ENCODE peak calls at places on chromosomes 1 and 21, in nine cellular contexts. D, R, N, T, B, Z, E, U and O are unnamed samples.

GRCh38 chr1:11806307-11806936 is 431 bp downstream of the CLCN6 start:
- DNase-seq in Z (peak), U (no peak), R (peak), D (no peak), T (no peak), E (no peak), B (no peak), N (no peak), O (no peak)

GRCh38 chr1:89553195-89553584 is 28.6 kb downstream of the LRRC8B start:
- DNase-seq in B (no peak), E (no peak), Z (no peak), D (no peak), T (no peak), R (no peak), U (no peak), N (no peak), O (no peak)

GRCh38 chr1:239763850-239764249 is 327.8 kb upstream of the FMN2 start:
- DNase-seq in U (no peak), B (no peak), Z (no peak), D (no peak), N (no peak), E (no peak), T (no peak), R (no peak), O (no peak)

GRCh38 chr1:20681999-20682398 is 20.8 kb upstream of the DDOST start:
- DNase-seq in B (no peak), R (no peak), T (no peak), E (no peak), U (no peak), D (no peak), Z (no peak), N (no peak), O (no peak)

GRCh38 chr1:2087766-2088165 is 37.6 kb downstream of the PRKCZ start:
- DNase-seq in Z (no peak), T (no peak), B (peak), E (no peak), U (no peak), D (no peak), R (no peak), N (no peak), O (no peak)

GRCh38 chr1:192936313-192937018 is 122.7 kb downstream of the UCHL5 start:
- DNase-seq in D (no peak), U (no peak), N (no peak), T (no peak), B (no peak), E (no peak), Z (no peak), R (no peak), O (no peak)

GRCh38 chr1:232211149-232211548 is 418.8 kb downstream of the SIPA1L2 start:
- DNase-seq in U (peak), Z (no peak), D (no peak), R (no peak), N (no peak), T (peak), B (no peak), E (no peak), O (no peak)

GRCh38 chr21:45379901-45380330 is 25.0 kb upstream of the COL18A1 start:
- DNase-seq in U (no peak), D (no peak), T (no peak), N (no peak), B (no peak), E (no peak), R (no peak), Z (no peak), O (no peak)

GRCh38 chr1:82121421-82121820 is 320.7 kb downstream of the ADGRL2 start:
- DNase-seq in N (no peak), D (no peak), E (no peak), U (no peak), T (no peak), R (no peak), Z (no peak), B (no peak), O (no peak)

GRCh38 chr21:34620084-34620665 is 5.3 kb upstream of the RCAN1 start:
- DNase-seq in U (no peak), E (no peak), N (no peak), T (no peak), D (no peak), B (no peak), R (no peak), Z (no peak), O (no peak)

GRCh38 chr21:25330266-25330665 is 277.0 kb downstream of the MRPL39 start:
- DNase-seq in N (no peak), Z (no peak), D (no peak), B (no peak), T (no peak), E (no peak), R (no peak), U (no peak), O (no peak)

GRCh38 chr21:29655577-29655976 is 284.2 kb downstream of the GRIK1 start:
- DNase-seq in R (no peak), N (no peak), Z (no peak), T (no peak), B (no peak), E (no peak), U (no peak), D (no peak), O (no peak)

GRCh38 chr1:54475357-54476230 is 69.4 kb upstream of the SSBP3 start:
- DNase-seq in N (no peak), D (no peak), E (no peak), Z (no peak), B (no peak), T (no peak), R (no peak), U (no peak), O (no peak)

GRCh38 chr1:225435487-225435886 is 7.6 kb upstream of the LBR start:
- DNase-seq in R (no peak), D (no peak), Z (no peak), B (no peak), E (no peak), T (no peak), U (no peak), N (no peak), O (no peak)

GRCh38 chr1:192544983-192545393 is 30.6 kb upstream of the RGS1 start:
- DNase-seq in Z (peak), N (no peak), D (no peak), R (peak), U (no peak), B (no peak), E (no peak), T (no peak), O (no peak)

GRCh38 chr1:86971778-86972177 is 57.3 kb downstream of the HS2ST1 start:
- DNase-seq in Z (no peak), B (no peak), N (no peak), D (no peak), T (no peak), E (no peak), U (no peak), R (no peak), O (no peak)

GRCh38 chr1:58011978-58012377 is 534.5 kb downstream of the OMA1 start:
- DNase-seq in U (no peak), T (no peak), R (no peak), Z (no peak), E (no peak), N (no peak), D (no peak), B (no peak), O (no peak)

GRCh38 chr1:1597275-1597930 is 2.5 kb downstream of the FNDC10 start:
- DNase-seq in D (no peak), U (no peak), E (no peak), T (no peak), Z (peak), B (peak), R (no peak), N (no peak), O (no peak)

GRCh38 chr1:941588-942383 is 17.3 kb downstream of the NOC2L start:
- DNase-seq in R (no peak), Z (peak), U (no peak), D (peak), N (no peak), E (no peak), B (no peak), T (no peak), O (no peak)

GRCh38 chr1:20110679-20111078 is 8.7 kb downstream of the PLA2G2D start:
- DNase-seq in E (no peak), B (no peak), U (no peak), T (peak), D (no peak), Z (no peak), N (no peak), R (no peak), O (no peak)

GRCh38 chr1:26739251-26739914 is 43.6 kb downstream of the ARID1A start:
- DNase-seq in R (no peak), D (no peak), B (no peak), N (no peak), T (no peak), Z (no peak), U (no peak), E (no peak), O (no peak)

GRCh38 chr1:55190092-55190491 is 25.1 kb downstream of the USP24 start:
- DNase-seq in E (no peak), N (no peak), Z (no peak), D (no peak), R (no peak), U (no peak), T (no peak), B (no peak), O (no peak)

GRCh38 chr1:115179397-115179835 is 90.1 kb upstream of the TSPAN2 start:
- DNase-seq in E (no peak), R (peak), B (no peak), N (no peak), T (peak), D (peak), U (no peak), Z (peak), O (peak)

GRCh38 chr1:51898090-51898734 is 19.7 kb upstream of the NRDC start:
- DNase-seq in U (no peak), B (no peak), D (peak), N (no peak), R (peak), T (no peak), E (no peak), Z (peak), O (no peak)

GRCh38 chr1:67339623-67340343 is 32.1 kb downstream of the IL12RB2 start:
- DNase-seq in N (no peak), D (peak), R (peak), U (no peak), B (no peak), T (no peak), Z (peak), E (peak), O (peak)

GRCh38 chr1:101259744-101260148 is 22.9 kb downstream of the S1PR1 start:
- DNase-seq in E (no peak), Z (peak), T (no peak), U (no peak), R (peak), N (peak), B (no peak), D (no peak), O (peak)

GRCh38 chr1:101237229-101237837 is 514 bp downstream of the S1PR1 start:
- DNase-seq in D (peak), U (no peak), E (no peak), B (no peak), Z (peak), T (no peak), N (no peak), R (peak), O (peak)

GRCh38 chr1:44829506-44830384 is 13.3 kb downstream of the PTCH2 start:
- DNase-seq in U (no peak), N (no peak), Z (no peak), R (no peak), B (no peak), T (no peak), D (no peak), E (no peak), O (no peak)

GRCh38 chr1:75668813-75669212 is 55.7 kb upstream of the ACADM start:
- DNase-seq in D (no peak), U (no peak), Z (no peak), B (no peak), E (no peak), R (no peak), N (no peak), T (no peak), O (no peak)

GRCh38 chr1:183590225-183591191 is at the start of gene NCF2:
- DNase-seq in R (no peak), E (peak), Z (no peak), N (peak), U (no peak), T (no peak), B (no peak), D (no peak), O (no peak)

GRCh38 chr21:44789880-44790279 is 11.7 kb downstream of the UBE2G2 start:
- DNase-seq in D (no peak), E (no peak), R (peak), Z (peak), B (no peak), T (no peak), U (no peak), N (no peak), O (no peak)

GRCh38 chr21:45011911-45012660 is 62.3 kb upstream of the ADARB1 start:
- DNase-seq in R (peak), D (peak), E (no peak), U (peak), B (peak), N (no peak), Z (peak), T (peak), O (peak)

GRCh38 chr1:228555074-228555989 is 68.2 kb downstream of the RNF187 start:
- DNase-seq in U (no peak), B (peak), R (no peak), N (no peak), Z (no peak), T (no peak), E (no peak), D (no peak), O (no peak)

GRCh38 chr1:182413969-182414368 is 13.5 kb upstream of the TEDDM1 start:
- DNase-seq in B (no peak), N (no peak), U (no peak), E (no peak), R (no peak), Z (no peak), D (no peak), T (no peak), O (no peak)

GRCh38 chr1:38561110-38561509 is 298.5 kb downstream of the RRAGC start:
- DNase-seq in R (no peak), N (no peak), E (no peak), D (no peak), Z (no peak), B (no peak), T (no peak), U (no peak), O (no peak)

GRCh38 chr1:8746554-8746953 is 70.9 kb downstream of the RERE start:
- DNase-seq in Z (peak), B (no peak), N (no peak), R (no peak), E (no peak), T (no peak), U (no peak), D (no peak), O (no peak)

GRCh38 chr1:194295690-194296089 is 1109.3 kb upstream of the B3GALT2 start:
- DNase-seq in T (peak), B (no peak), U (peak), D (no peak), R (no peak), N (no peak), E (no peak), Z (peak), O (no peak)

GRCh38 chr1:55546553-55546952 is 331.4 kb upstream of the USP24 start:
- DNase-seq in Z (no peak), D (no peak), E (no peak), R (no peak), U (no peak), B (no peak), T (no peak), N (no peak), O (no peak)

GRCh38 chr1:158115126-158115525 is 65.6 kb upstream of the CD1D start:
- DNase-seq in Z (no peak), U (no peak), N (no peak), R (no peak), E (no peak), T (no peak), B (no peak), D (no peak), O (no peak)